ENCODE peak calls at places on chromosomes 3 and 15, in six cellular contexts. One of them, this sample, is unnamed.

GRCh38 chr3:53109822-53110771 is 20.1 kb downstream of the RFT1 start:
- DNase-seq in Calu3: peak
- DNase-seq in heart left ventricle: peak
- DNase-seq in activated gamma-delta T cell: no peak
- DNase-seq in activated CD4-positive, alpha-beta T cell treated with anti-CD3 and anti-CD28 coated beads for 24 hours: no peak
- DNase-seq in activated T-cell treated with anti-CD3 and anti-CD28 coated beads for 1 hour: no peak
- DNase-seq in this sample: peak

GRCh38 chr3:53379898-53380297 is 32.6 kb upstream of the DCP1A start:
- DNase-seq in Calu3: no peak
- DNase-seq in heart left ventricle: no peak
- DNase-seq in activated gamma-delta T cell: no peak
- DNase-seq in activated CD4-positive, alpha-beta T cell treated with anti-CD3 and anti-CD28 coated beads for 24 hours: no peak
- DNase-seq in activated T-cell treated with anti-CD3 and anti-CD28 coated beads for 1 hour: no peak
- DNase-seq in this sample: no peak

GRCh38 chr15:41789237-41789636 is 15.0 kb downstream of the MAPKBP1 start:
- DNase-seq in Calu3: no peak
- DNase-seq in heart left ventricle: no peak
- DNase-seq in activated gamma-delta T cell: no peak
- DNase-seq in activated CD4-positive, alpha-beta T cell treated with anti-CD3 and anti-CD28 coated beads for 24 hours: no peak
- DNase-seq in activated T-cell treated with anti-CD3 and anti-CD28 coated beads for 1 hour: no peak
- DNase-seq in this sample: no peak

GRCh38 chr3:165444745-165445144 is 248.6 kb upstream of the SLITRK3 start:
- DNase-seq in Calu3: no peak
- DNase-seq in heart left ventricle: no peak
- DNase-seq in activated gamma-delta T cell: no peak
- DNase-seq in activated CD4-positive, alpha-beta T cell treated with anti-CD3 and anti-CD28 coated beads for 24 hours: no peak
- DNase-seq in activated T-cell treated with anti-CD3 and anti-CD28 coated beads for 1 hour: no peak
- DNase-seq in this sample: no peak

GRCh38 chr15:89665449-89666146 is 10.3 kb upstream of the KIF7 start:
- DNase-seq in Calu3: peak
- DNase-seq in heart left ventricle: peak
- DNase-seq in activated gamma-delta T cell: no peak
- DNase-seq in activated CD4-positive, alpha-beta T cell treated with anti-CD3 and anti-CD28 coated beads for 24 hours: no peak
- DNase-seq in activated T-cell treated with anti-CD3 and anti-CD28 coated beads for 1 hour: no peak
- DNase-seq in this sample: peak

GRCh38 chr3:112814256-112814655 is 32.4 kb downstream of the CD200R1L start:
- DNase-seq in Calu3: no peak
- DNase-seq in heart left ventricle: no peak
- DNase-seq in activated gamma-delta T cell: no peak
- DNase-seq in activated CD4-positive, alpha-beta T cell treated with anti-CD3 and anti-CD28 coated beads for 24 hours: no peak
- DNase-seq in activated T-cell treated with anti-CD3 and anti-CD28 coated beads for 1 hour: no peak
- DNase-seq in this sample: peak

GRCh38 chr15:41491889-41492288 is 1.8 kb upstream of the ITPKA start:
- DNase-seq in Calu3: no peak
- DNase-seq in heart left ventricle: no peak
- DNase-seq in activated gamma-delta T cell: no peak
- DNase-seq in activated CD4-positive, alpha-beta T cell treated with anti-CD3 and anti-CD28 coated beads for 24 hours: no peak
- DNase-seq in activated T-cell treated with anti-CD3 and anti-CD28 coated beads for 1 hour: no peak
- DNase-seq in this sample: no peak

GRCh38 chr3:178765472-178765871 is 229.2 kb downstream of the KCNMB2 start:
- DNase-seq in Calu3: no peak
- DNase-seq in heart left ventricle: no peak
- DNase-seq in activated gamma-delta T cell: no peak
- DNase-seq in activated CD4-positive, alpha-beta T cell treated with anti-CD3 and anti-CD28 coated beads for 24 hours: no peak
- DNase-seq in activated T-cell treated with anti-CD3 and anti-CD28 coated beads for 1 hour: no peak
- DNase-seq in this sample: no peak

GRCh38 chr3:5022187-5022965 is 43.1 kb downstream of the BHLHE40 start:
- DNase-seq in Calu3: no peak
- DNase-seq in heart left ventricle: no peak
- DNase-seq in activated gamma-delta T cell: no peak
- DNase-seq in activated CD4-positive, alpha-beta T cell treated with anti-CD3 and anti-CD28 coated beads for 24 hours: no peak
- DNase-seq in activated T-cell treated with anti-CD3 and anti-CD28 coated beads for 1 hour: no peak
- DNase-seq in this sample: no peak

This sample was measured in neural progenitor cell.